ENCODE peak calls at places on chromosomes 1 and 21, in ten cellular contexts. E is CD14-positive monocyte; H is AG08395; N is activated naive CD4-positive, alpha-beta T cell treated with anti-CD3 and anti-CD28 coated beads, Interleukin-2, amount 50 U/mL, for 16 hours; J is iPS-NIHi11; F is astrocyte of the hippocampus; Q is mammary epithelial cell; Y is ELF-1; X is sciatic nerve; B is astrocyte. Z is an unnamed sample.

GRCh38 chr1:23620605-23621004 is 61.3 kb upstream of the ID3 start:
- DNase-seq in E (no peak), H (no peak), N (no peak), J (no peak), F (no peak), Q (no peak), Y (no peak), X (no peak), B (no peak), Z (no peak)

GRCh38 chr1:233647083-233647482 is 33.2 kb downstream of the KCNK1 start:
- DNase-seq in E (no peak), H (peak; percentile 35), N (no peak), J (no peak), F (no peak), Q (no peak), Y (no peak), X (no peak), B (peak; percentile 17), Z (no peak)

GRCh38 chr1:25724986-25725385 is 75.0 kb upstream of the SELENON start:
- DNase-seq in E (no peak), H (no peak), N (no peak), J (no peak), F (no peak), Q (no peak), Y (no peak), X (no peak), B (no peak), Z (no peak)

GRCh38 chr1:227886993-227887696 is 60.6 kb downstream of the WNT9A start:
- DNase-seq in E (no peak), H (peak; percentile 44), N (peak; percentile 32), J (peak; percentile 83), F (peak; percentile 35), Q (no peak), Y (peak; percentile 73), X (peak; percentile 87), B (peak; percentile 37), Z (peak; percentile 66)

GRCh38 chr1:186681806-186682205 is 1.6 kb upstream of the PTGS2 start:
- DNase-seq in E (no peak), H (no peak), N (no peak), J (no peak), F (no peak), Q (no peak), Y (no peak), X (no peak), B (no peak), Z (peak; percentile 24)

GRCh38 chr1:209895709-209896108 is 42.3 kb upstream of the SYT14 start:
- DNase-seq in E (no peak), H (peak; percentile 43), N (no peak), J (no peak), F (peak; percentile 59), Q (peak; percentile 96), Y (no peak), X (no peak), B (peak; percentile 95), Z (peak; percentile 14)

GRCh38 chr1:44049839-44050238 is 18.6 kb upstream of the SLC6A9 start:
- DNase-seq in E (no peak), H (peak; percentile 84), N (no peak), J (no peak), F (peak; percentile 70), Q (peak; percentile 90), Y (no peak), X (no peak), B (peak; percentile 95), Z (peak; percentile 96)

GRCh38 chr1:23555225-23555801 is 4.0 kb downstream of the ID3 start:
- DNase-seq in E (no peak), H (no peak), N (no peak), J (no peak), F (peak; percentile 86), Q (no peak), Y (peak; percentile 74), X (no peak), B (peak; percentile 64), Z (peak; percentile 61)

GRCh38 chr1:94821636-94822305 is 1.6 kb downstream of the SLC44A3 start:
- DNase-seq in E (no peak), H (no peak), N (no peak), J (no peak), F (no peak), Q (no peak), Y (no peak), X (no peak), B (no peak), Z (no peak)

GRCh38 chr1:17207966-17208418 is 3.1 kb downstream of the PADI1 start:
- DNase-seq in E (peak; percentile 79), H (peak; percentile 73), N (peak; percentile 55), J (peak; percentile 44), F (peak; percentile 52), Q (peak; percentile 92), Y (peak; percentile 78), X (no peak), B (peak; percentile 59), Z (peak; percentile 70)

GRCh38 chr1:72281637-72282270 is 585 bp downstream of the NEGR1 start:
- DNase-seq in E (no peak), H (no peak), N (no peak), J (no peak), F (no peak), Q (no peak), Y (no peak), X (no peak), B (peak; percentile 0), Z (no peak)

GRCh38 chr1:32066489-32066873 is 6.3 kb upstream of the TMEM39B start:
- DNase-seq in E (peak; percentile 88), H (peak; percentile 43), N (no peak), J (no peak), F (peak; percentile 76), Q (peak; percentile 92), Y (peak; percentile 16), X (no peak), B (peak; percentile 65), Z (peak; percentile 76)

GRCh38 chr1:34532113-34532512 is 222.7 kb upstream of the GJB5 start:
- DNase-seq in E (no peak), H (no peak), N (no peak), J (no peak), F (no peak), Q (no peak), Y (no peak), X (no peak), B (no peak), Z (no peak)

GRCh38 chr21:33844890-33845205 is 70.8 kb downstream of the ATP5PO start:
- DNase-seq in E (no peak), H (no peak), N (no peak), J (no peak), F (no peak), Q (no peak), Y (no peak), X (no peak), B (no peak), Z (no peak)

GRCh38 chr21:35933466-35933865 is 126.9 kb downstream of the SETD4 start:
- DNase-seq in E (peak; percentile 90), H (peak; percentile 88), N (no peak), J (no peak), F (peak; percentile 57), Q (peak; percentile 80), Y (no peak), X (peak; percentile 81), B (peak; percentile 73), Z (peak; percentile 82)

GRCh38 chr1:23098463-23099170 is 70.0 kb downstream of the LUZP1 start:
- DNase-seq in E (no peak), H (peak; percentile 76), N (peak; percentile 58), J (peak; percentile 75), F (peak; percentile 88), Q (peak; percentile 65), Y (peak; percentile 85), X (no peak), B (peak; percentile 45), Z (peak; percentile 59)

GRCh38 chr1:9630331-9631081 is 21.0 kb upstream of the PIK3CD start:
- DNase-seq in E (no peak), H (no peak), N (no peak), J (no peak), F (no peak), Q (no peak), Y (no peak), X (no peak), B (no peak), Z (peak; percentile 13)

GRCh38 chr1:36691374-36691773 is 208.7 kb upstream of the CSF3R start:
- DNase-seq in E (no peak), H (no peak), N (no peak), J (no peak), F (no peak), Q (peak; percentile 46), Y (no peak), X (no peak), B (no peak), Z (no peak)

GRCh38 chr1:107142370-107142668 is 1.5 kb downstream of the NTNG1 start:
- DNase-seq in E (no peak), H (no peak), N (no peak), J (no peak), F (no peak), Q (no peak), Y (no peak), X (no peak), B (no peak), Z (no peak)

GRCh38 chr1:148160421-148161251 is 8.6 kb upstream of the NBPF11 start:
- DNase-seq in E (no peak), H (no peak), N (no peak), J (peak; percentile 7), F (no peak), Q (no peak), Y (no peak), X (no peak), B (no peak), Z (no peak)

GRCh38 chr1:89672489-89673183 is 39.7 kb downstream of the LRRC8C start:
- DNase-seq in E (no peak), H (no peak), N (no peak), J (no peak), F (no peak), Q (no peak), Y (no peak), X (no peak), B (peak; percentile 22), Z (peak; percentile 28)

GRCh38 chr1:234047113-234047512 is 142.6 kb downstream of the SLC35F3 start:
- DNase-seq in E (no peak), H (no peak), N (no peak), J (no peak), F (peak; percentile 11), Q (peak; percentile 25), Y (no peak), X (no peak), B (no peak), Z (peak; percentile 13)

GRCh38 chr1:27856561-27857343 is 15.6 kb upstream of the THEMIS2 start:
- DNase-seq in E (no peak), H (no peak), N (no peak), J (no peak), F (no peak), Q (no peak), Y (no peak), X (peak; percentile 52), B (no peak), Z (no peak)

GRCh38 chr21:36542312-36543101 is 62.6 kb upstream of the CLDN14 start:
- DNase-seq in E (no peak), H (no peak), N (no peak), J (peak; percentile 72), F (peak; percentile 17), Q (no peak), Y (peak; percentile 73), X (no peak), B (no peak), Z (no peak)

GRCh38 chr1:225871374-225872074 is 10.7 kb downstream of the TMEM63A start:
- DNase-seq in E (no peak), H (no peak), N (no peak), J (no peak), F (no peak), Q (no peak), Y (no peak), X (no peak), B (no peak), Z (no peak)

GRCh38 chr1:228646717-228647522 is 88.4 kb upstream of the RHOU start:
- DNase-seq in E (no peak), H (peak; percentile 20), N (peak; percentile 28), J (no peak), F (peak; percentile 52), Q (peak; percentile 71), Y (peak; percentile 59), X (no peak), B (peak; percentile 11), Z (peak; percentile 19)

GRCh38 chr1:154983776-154984466 is 777 bp downstream of the FLAD1 start:
- DNase-seq in E (no peak), H (no peak), N (no peak), J (no peak), F (no peak), Q (no peak), Y (peak; percentile 30), X (peak; percentile 56), B (no peak), Z (no peak)

GRCh38 chr1:90823686-90824085 is 106.6 kb upstream of the BARHL2 start:
- DNase-seq in E (no peak), H (no peak), N (no peak), J (no peak), F (no peak), Q (peak; percentile 18), Y (no peak), X (no peak), B (no peak), Z (no peak)